ENCODE peak calls at places on chromosomes 13 and 19, in nine cellular contexts. H is LNCaP clone FGC, I is choroid plexus epithelial cell, U is progenitor cell of endocrine pancreas, E is fibroblast of lung, N is IMR-90, O is OCI-LY7, S is pancreas, J is uterus. K is an unnamed sample.

GRCh38 chr19:56595548-56595899 is 422 bp downstream of the ZNF71 start:
- DNase-seq in H (no peak), I (peak; percentile 30), U (no peak), E (no peak), N (peak; percentile 9), O (no peak), S (no peak), J (no peak), K (no peak)

GRCh38 chr13:51058461-51059167 is 52.5 kb downstream of the C13orf42 start:
- DNase-seq in H (no peak), I (peak; percentile 12), U (no peak), E (no peak), N (no peak), O (no peak), S (no peak), J (no peak), K (no peak)

GRCh38 chr19:13428352-13428751 is 77.9 kb downstream of the CACNA1A start:
- DNase-seq in H (no peak), I (peak; percentile 23), U (no peak), E (peak; percentile 9), N (peak; percentile 17), O (peak; percentile 41), S (no peak), J (no peak), K (no peak)

GRCh38 chr13:78398743-78399410 is 204.5 kb downstream of the POU4F1 start:
- DNase-seq in H (no peak), I (no peak), U (no peak), E (no peak), N (no peak), O (peak; percentile 2), S (no peak), J (no peak), K (no peak)

GRCh38 chr13:40190656-40191100 is 475.8 kb downstream of the FOXO1 start:
- DNase-seq in H (no peak), I (peak; percentile 98), U (no peak), E (peak; percentile 88), N (peak; percentile 12), O (peak; percentile 91), S (no peak), J (peak; percentile 51), K (no peak)

GRCh38 chr13:26423634-26424033 is 133.8 kb upstream of the WASF3 start:
- DNase-seq in H (no peak), I (no peak), U (no peak), E (peak; percentile 22), N (peak; percentile 51), O (no peak), S (no peak), J (peak; percentile 66), K (no peak)

GRCh38 chr19:42040031-42040430 is 30.0 kb downstream of the GRIK5 start:
- DNase-seq in H (no peak), I (no peak), U (no peak), E (no peak), N (no peak), O (no peak), S (no peak), J (no peak), K (no peak)

GRCh38 chr13:98761126-98761978 is 8.9 kb upstream of the SLC15A1 start:
- DNase-seq in H (peak; percentile 8), I (peak; percentile 87), U (no peak), E (peak; percentile 85), N (peak; percentile 74), O (no peak), S (no peak), J (no peak), K (no peak)

GRCh38 chr13:112510987-112511715 is 76.8 kb downstream of the TUBGCP3 start:
- DNase-seq in H (no peak), I (peak; percentile 1), U (no peak), E (no peak), N (no peak), O (no peak), S (no peak), J (no peak), K (no peak)

GRCh38 chr13:51324714-51325440 is 14.6 kb upstream of the SERPINE3 start:
- DNase-seq in H (no peak), I (no peak), U (no peak), E (no peak), N (no peak), O (no peak), S (no peak), J (no peak), K (no peak)

GRCh38 chr13:96781141-96781540 is 213.1 kb downstream of the OXGR1 start:
- DNase-seq in H (no peak), I (no peak), U (no peak), E (no peak), N (no peak), O (no peak), S (no peak), J (no peak), K (no peak)

GRCh38 chr13:62388515-62388914 is 972.9 kb upstream of the PCDH20 start:
- DNase-seq in H (no peak), I (peak; percentile 1), U (no peak), E (peak; percentile 38), N (peak; percentile 16), O (no peak), S (no peak), J (no peak), K (no peak)

GRCh38 chr13:62387642-62388041 is 972.0 kb upstream of the PCDH20 start:
- DNase-seq in H (no peak), I (peak; percentile 34), U (no peak), E (peak; percentile 64), N (peak; percentile 36), O (no peak), S (no peak), J (no peak), K (no peak)
- TF ChIP-seq CTCF in H (peak; percentile 20), I (no peak), U (peak; percentile 65), E (peak; percentile 26), N (peak; percentile 48), O (peak; percentile 3), S (no peak), J (no peak), K (no peak)

GRCh38 chr13:59064042-59064441 is 1099.7 kb downstream of the DIAPH3 start:
- DNase-seq in H (no peak), I (no peak), U (no peak), E (no peak), N (no peak), O (no peak), S (no peak), J (no peak), K (no peak)

DNA sequence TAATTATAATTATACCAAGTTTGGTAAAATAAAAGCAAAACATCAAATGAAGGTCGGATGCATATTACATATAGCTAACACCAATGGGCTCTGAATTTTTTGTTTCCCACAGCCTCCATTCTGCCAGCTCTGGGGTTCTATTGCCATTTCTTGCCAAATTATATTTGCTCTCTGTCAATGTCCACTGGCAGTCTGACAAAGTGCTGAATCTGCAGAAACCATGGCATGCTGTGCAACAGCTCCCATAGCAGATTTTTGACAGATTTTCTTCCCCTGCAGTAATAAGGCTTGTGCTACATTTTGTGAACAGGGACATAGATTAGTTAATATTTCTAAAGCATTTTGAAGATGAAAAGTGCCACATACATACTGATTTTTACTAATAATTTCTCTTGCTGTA is 1102.1 kb downstream of the DIAPH3 start:
- DNase-seq in H (no peak), I (peak; percentile 5), U (no peak), E (no peak), N (no peak), O (no peak), S (no peak), J (no peak), K (no peak)
- TF ChIP-seq CTCF in H (no peak), I (no peak), U (no peak), E (no peak), N (no peak), O (no peak), S (no peak), J (no peak), K (no peak)

GRCh38 chr19:29748996-29749395 is 33.9 kb upstream of the C19orf12 start:
- DNase-seq in H (no peak), I (no peak), U (no peak), E (no peak), N (no peak), O (no peak), S (no peak), J (no peak), K (no peak)

GRCh38 chr19:29741776-29742175 is 26.7 kb upstream of the C19orf12 start:
- DNase-seq in H (peak; percentile 75), I (no peak), U (no peak), E (no peak), N (no peak), O (no peak), S (no peak), J (no peak), K (no peak)

GRCh38 chr19:29743681-29744080 is 28.6 kb upstream of the C19orf12 start:
- DNase-seq in H (no peak), I (no peak), U (no peak), E (no peak), N (no peak), O (no peak), S (no peak), J (no peak), K (no peak)

GRCh38 chr19:29741226-29741625 is 26.2 kb upstream of the C19orf12 start:
- DNase-seq in H (no peak), I (no peak), U (no peak), E (no peak), N (no peak), O (no peak), S (no peak), J (no peak), K (no peak)

GRCh38 chr19:29745253-29745652 is 30.2 kb upstream of the C19orf12 start:
- DNase-seq in H (no peak), I (peak; percentile 10), U (no peak), E (no peak), N (no peak), O (no peak), S (no peak), J (no peak), K (no peak)
- TF ChIP-seq CTCF in H (no peak), I (peak; percentile 39), U (peak; percentile 45), E (peak; percentile 9), N (no peak), O (peak; percentile 42), S (no peak), J (no peak), K (no peak)

DNA sequence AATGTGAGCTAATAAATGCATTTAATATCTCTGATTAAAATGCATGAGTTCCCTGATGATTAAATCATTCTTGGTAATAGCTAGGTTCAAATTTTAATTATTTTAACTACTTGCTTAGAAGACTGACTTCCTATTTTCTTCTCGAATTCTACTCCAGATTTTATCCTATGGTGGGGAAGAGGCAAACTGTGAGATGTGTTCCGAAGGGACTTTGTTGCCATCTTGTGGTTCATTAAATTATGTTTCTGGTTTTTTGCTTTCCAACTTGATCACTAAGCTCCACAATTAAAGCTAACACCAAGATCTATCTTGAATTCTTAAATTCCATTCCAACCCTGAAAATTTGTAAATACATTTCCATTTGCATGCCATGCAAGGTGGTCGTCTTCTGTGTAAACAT is 538.4 kb upstream of the PCDH20 start:
- DNase-seq in H (no peak), I (peak; percentile 40), U (no peak), E (peak; percentile 61), N (peak; percentile 0), O (peak; percentile 4), S (no peak), J (no peak), K (no peak)
- TF ChIP-seq CTCF in H (peak; percentile 55), I (peak; percentile 38), U (peak; percentile 69), E (peak; percentile 43), N (no peak), O (peak; percentile 63), S (no peak), J (peak; percentile 23), K (peak; percentile 47)